ENCODE peak calls at places on chromosomes 7 and 10, in nine cellular contexts. One of them, this sample, is unnamed.

GRCh38 chr10:86355571-86356038 is 11.0 kb downstream of the GRID1 start:
- DNase-seq in IMR-90: no peak
- DNase-seq in neuronal stem cell: no peak
- DNase-seq in endothelial cell of umbilical vein: no peak
- DNase-seq in mammary epithelial cell: no peak
- DNase-seq in K562: no peak
- DNase-seq in GM23248: no peak
- DNase-seq in kidney: peak; percentile 60
- DNase-seq in NT2/D1: no peak
- DNase-seq in this sample: no peak

GRCh38 chr7:73893342-73894101 is 32.6 kb downstream of the TMEM270 start:
- DNase-seq in IMR-90: peak; percentile 29
- DNase-seq in neuronal stem cell: no peak
- DNase-seq in endothelial cell of umbilical vein: no peak
- DNase-seq in mammary epithelial cell: no peak
- DNase-seq in K562: no peak
- DNase-seq in GM23248: peak; percentile 56
- DNase-seq in kidney: peak; percentile 68
- DNase-seq in NT2/D1: no peak
- DNase-seq in this sample: no peak

GRCh38 chr10:52918714-52919316 is 146.2 kb upstream of the MBL2 start:
- DNase-seq in IMR-90: no peak
- DNase-seq in neuronal stem cell: no peak
- DNase-seq in endothelial cell of umbilical vein: no peak
- DNase-seq in mammary epithelial cell: no peak
- DNase-seq in K562: no peak
- DNase-seq in GM23248: no peak
- DNase-seq in kidney: no peak
- DNase-seq in NT2/D1: no peak
- DNase-seq in this sample: no peak

GRCh38 chr10:131246775-131247174 is 64.7 kb downstream of the TCERG1L start:
- DNase-seq in IMR-90: no peak
- DNase-seq in neuronal stem cell: no peak
- DNase-seq in endothelial cell of umbilical vein: no peak
- DNase-seq in mammary epithelial cell: no peak
- DNase-seq in K562: no peak
- DNase-seq in GM23248: no peak
- DNase-seq in kidney: no peak
- DNase-seq in NT2/D1: no peak
- DNase-seq in this sample: no peak

GRCh38 chr10:84026821-84027257 is 112.5 kb upstream of the GHITM start:
- DNase-seq in IMR-90: peak; percentile 1
- DNase-seq in neuronal stem cell: peak; percentile 52
- DNase-seq in endothelial cell of umbilical vein: peak; percentile 33
- DNase-seq in mammary epithelial cell: no peak
- DNase-seq in K562: peak; percentile 21
- DNase-seq in GM23248: peak; percentile 30
- DNase-seq in kidney: no peak
- DNase-seq in NT2/D1: peak; percentile 18
- DNase-seq in this sample: peak; percentile 42

GRCh38 chr10:64257704-64258103 is 736.5 kb downstream of the REEP3 start:
- DNase-seq in IMR-90: no peak
- DNase-seq in neuronal stem cell: no peak
- DNase-seq in endothelial cell of umbilical vein: no peak
- DNase-seq in mammary epithelial cell: no peak
- DNase-seq in K562: no peak
- DNase-seq in GM23248: no peak
- DNase-seq in kidney: no peak
- DNase-seq in NT2/D1: no peak
- DNase-seq in this sample: no peak

GRCh38 chr7:98213874-98214810 is 2.9 kb downstream of the BHLHA15 start:
- DNase-seq in IMR-90: no peak
- DNase-seq in neuronal stem cell: no peak
- DNase-seq in endothelial cell of umbilical vein: no peak
- DNase-seq in mammary epithelial cell: no peak
- DNase-seq in K562: no peak
- DNase-seq in GM23248: no peak
- DNase-seq in kidney: peak; percentile 75
- DNase-seq in NT2/D1: no peak
- DNase-seq in this sample: no peak

GRCh38 chr7:2499181-2499580 is 20.4 kb upstream of the LFNG start:
- DNase-seq in IMR-90: no peak
- DNase-seq in neuronal stem cell: no peak
- DNase-seq in endothelial cell of umbilical vein: no peak
- DNase-seq in mammary epithelial cell: no peak
- DNase-seq in K562: no peak
- DNase-seq in GM23248: no peak
- DNase-seq in kidney: no peak
- DNase-seq in NT2/D1: no peak
- DNase-seq in this sample: no peak

GRCh38 chr7:150324366-150324961 is 1.1 kb upstream of the ACTR3C start:
- DNase-seq in IMR-90: peak; percentile 11
- DNase-seq in neuronal stem cell: no peak
- DNase-seq in endothelial cell of umbilical vein: no peak
- DNase-seq in mammary epithelial cell: no peak
- DNase-seq in K562: no peak
- DNase-seq in GM23248: no peak
- DNase-seq in kidney: no peak
- DNase-seq in NT2/D1: no peak
- DNase-seq in this sample: no peak

GRCh38 chr7:155778349-155778748 is 33.9 kb downstream of the SHH start:
- DNase-seq in IMR-90: no peak
- DNase-seq in neuronal stem cell: no peak
- DNase-seq in endothelial cell of umbilical vein: no peak
- DNase-seq in mammary epithelial cell: no peak
- DNase-seq in K562: no peak
- DNase-seq in GM23248: no peak
- DNase-seq in kidney: no peak
- DNase-seq in NT2/D1: no peak
- DNase-seq in this sample: no peak
- H3K9ac ChIP-seq in IMR-90: no peak overlapping the region
- H3K9ac ChIP-seq in neuronal stem cell: no peak overlapping the region
- H3K9ac ChIP-seq in endothelial cell of umbilical vein: no peak overlapping the region
- H3K9ac ChIP-seq in mammary epithelial cell: no peak overlapping the region
- H3K9ac ChIP-seq in K562: no peak overlapping the region
- H3K9ac ChIP-seq in GM23248: no peak overlapping the region
- H3K9ac ChIP-seq in kidney: no peak overlapping the region
- H3K9ac ChIP-seq in NT2/D1: no peak overlapping the region
- H3K9ac ChIP-seq in this sample: no peak overlapping the region

GRCh38 chr7:64037095-64037494 is 8.1 kb upstream of the ZNF727 start:
- DNase-seq in IMR-90: no peak
- DNase-seq in neuronal stem cell: no peak
- DNase-seq in endothelial cell of umbilical vein: no peak
- DNase-seq in mammary epithelial cell: no peak
- DNase-seq in K562: no peak
- DNase-seq in GM23248: no peak
- DNase-seq in kidney: no peak
- DNase-seq in NT2/D1: no peak
- DNase-seq in this sample: no peak

DNA sequence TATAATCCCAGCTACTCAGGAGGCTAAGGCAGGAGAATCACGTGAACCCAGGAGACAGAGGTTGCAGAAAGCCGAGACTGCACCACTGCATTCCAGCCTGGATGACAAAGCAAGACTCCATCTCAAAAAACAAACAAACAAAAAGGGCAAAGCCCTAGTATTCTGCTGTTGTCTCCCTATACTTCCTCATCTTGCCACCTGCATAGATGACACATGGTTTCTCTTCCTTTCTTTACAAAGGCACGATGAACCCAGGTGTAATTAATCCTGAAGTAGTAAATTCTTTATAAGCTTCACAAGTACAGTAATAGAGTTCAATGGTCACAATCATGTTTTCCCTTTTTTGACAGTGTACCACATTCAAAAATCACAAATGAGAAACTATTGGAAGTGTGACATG is 9.8 kb upstream of the ZNF727 start:
- DNase-seq in IMR-90: no peak
- DNase-seq in neuronal stem cell: no peak
- DNase-seq in endothelial cell of umbilical vein: no peak
- DNase-seq in mammary epithelial cell: no peak
- DNase-seq in K562: no peak
- DNase-seq in GM23248: no peak
- DNase-seq in kidney: no peak
- DNase-seq in NT2/D1: no peak
- DNase-seq in this sample: no peak
- H3K9me3 ChIP-seq in IMR-90: peaks cover 14% of the 10 kb centered on the region
- H3K9me3 ChIP-seq in neuronal stem cell: peaks cover 24% of the 10 kb centered on the region
- H3K9me3 ChIP-seq in endothelial cell of umbilical vein: peaks cover 4% of the 10 kb centered on the region
- H3K9me3 ChIP-seq in mammary epithelial cell: peaks cover 46% of the 10 kb centered on the region
- H3K9me3 ChIP-seq in K562: no peaks in the 10 kb centered on the region
- H3K9me3 ChIP-seq in GM23248: no peaks in the 10 kb centered on the region
- H3K9me3 ChIP-seq in kidney: no peaks in the 10 kb centered on the region
- H3K9me3 ChIP-seq in NT2/D1: peaks cover 5% of the 10 kb centered on the region
- H3K9me3 ChIP-seq in this sample: peaks cover 54% of the 10 kb centered on the region

GRCh38 chr10:70176441-70176840 is 6.1 kb upstream of the SAR1A start:
- DNase-seq in IMR-90: peak; percentile 26
- DNase-seq in neuronal stem cell: no peak
- DNase-seq in endothelial cell of umbilical vein: no peak
- DNase-seq in mammary epithelial cell: peak; percentile 17
- DNase-seq in K562: no peak
- DNase-seq in GM23248: peak; percentile 27
- DNase-seq in kidney: no peak
- DNase-seq in NT2/D1: no peak
- DNase-seq in this sample: no peak
- H3K4me3 ChIP-seq in IMR-90: no peak overlapping the region
- H3K4me3 ChIP-seq in neuronal stem cell: no peak overlapping the region
- H3K4me3 ChIP-seq in endothelial cell of umbilical vein: no peak overlapping the region
- H3K4me3 ChIP-seq in mammary epithelial cell: no peak overlapping the region
- H3K4me3 ChIP-seq in K562: no peak overlapping the region
- H3K4me3 ChIP-seq in GM23248: no peak overlapping the region
- H3K4me3 ChIP-seq in kidney: no peak overlapping the region
- H3K4me3 ChIP-seq in NT2/D1: no peak overlapping the region
- H3K4me3 ChIP-seq in this sample: no peak overlapping the region

GRCh38 chr7:117269417-117269816 is 53.4 kb downstream of the WNT2 start:
- DNase-seq in IMR-90: peak; percentile 98
- DNase-seq in neuronal stem cell: no peak
- DNase-seq in endothelial cell of umbilical vein: peak; percentile 76
- DNase-seq in mammary epithelial cell: peak; percentile 94
- DNase-seq in K562: no peak
- DNase-seq in GM23248: peak; percentile 97
- DNase-seq in kidney: no peak
- DNase-seq in NT2/D1: no peak
- DNase-seq in this sample: peak; percentile 68
- H3K9ac ChIP-seq in IMR-90: no peak overlapping the region
- H3K9ac ChIP-seq in neuronal stem cell: no peak overlapping the region
- H3K9ac ChIP-seq in endothelial cell of umbilical vein: no peak overlapping the region
- H3K9ac ChIP-seq in mammary epithelial cell: peak overlapping the region; percentile 35
- H3K9ac ChIP-seq in K562: no peak overlapping the region
- H3K9ac ChIP-seq in GM23248: peak overlapping the region; percentile 85
- H3K9ac ChIP-seq in kidney: no peak overlapping the region
- H3K9ac ChIP-seq in NT2/D1: no peak overlapping the region
- H3K9ac ChIP-seq in this sample: peak overlapping the region; percentile 39

GRCh38 chr10:80210259-80210658 is 4.9 kb upstream of the ANXA11 start:
- DNase-seq in IMR-90: no peak
- DNase-seq in neuronal stem cell: no peak
- DNase-seq in endothelial cell of umbilical vein: no peak
- DNase-seq in mammary epithelial cell: no peak
- DNase-seq in K562: no peak
- DNase-seq in GM23248: no peak
- DNase-seq in kidney: no peak
- DNase-seq in NT2/D1: no peak
- DNase-seq in this sample: no peak
- H3K9me3 ChIP-seq in IMR-90: peaks cover 3% of the 10 kb centered on the region
- H3K9me3 ChIP-seq in neuronal stem cell: no peaks in the 10 kb centered on the region
- H3K9me3 ChIP-seq in endothelial cell of umbilical vein: no peaks in the 10 kb centered on the region
- H3K9me3 ChIP-seq in mammary epithelial cell: no peaks in the 10 kb centered on the region
- H3K9me3 ChIP-seq in K562: no peaks in the 10 kb centered on the region
- H3K9me3 ChIP-seq in GM23248: no peaks in the 10 kb centered on the region
- H3K9me3 ChIP-seq in kidney: no peaks in the 10 kb centered on the region
- H3K9me3 ChIP-seq in NT2/D1: no peaks in the 10 kb centered on the region
- H3K9me3 ChIP-seq in this sample: no peaks in the 10 kb centered on the region

GRCh38 chr7:99837649-99838361 is 10.0 kb downstream of the CYP3A43 start:
- DNase-seq in IMR-90: no peak
- DNase-seq in neuronal stem cell: no peak
- DNase-seq in endothelial cell of umbilical vein: no peak
- DNase-seq in mammary epithelial cell: peak; percentile 16
- DNase-seq in K562: no peak
- DNase-seq in GM23248: peak; percentile 23
- DNase-seq in kidney: no peak
- DNase-seq in NT2/D1: no peak
- DNase-seq in this sample: peak; percentile 9
- H3K4me3 ChIP-seq in IMR-90: no peak overlapping the region
- H3K4me3 ChIP-seq in neuronal stem cell: no peak overlapping the region
- H3K4me3 ChIP-seq in endothelial cell of umbilical vein: no peak overlapping the region
- H3K4me3 ChIP-seq in mammary epithelial cell: no peak overlapping the region
- H3K4me3 ChIP-seq in K562: no peak overlapping the region
- H3K4me3 ChIP-seq in GM23248: no peak overlapping the region
- H3K4me3 ChIP-seq in kidney: no peak overlapping the region
- H3K4me3 ChIP-seq in NT2/D1: no peak overlapping the region
- H3K4me3 ChIP-seq in this sample: no peak overlapping the region

GRCh38 chr7:133703547-133703946 is 423.6 kb upstream of the LRGUK start:
- DNase-seq in IMR-90: peak; percentile 98
- DNase-seq in neuronal stem cell: no peak
- DNase-seq in endothelial cell of umbilical vein: no peak
- DNase-seq in mammary epithelial cell: peak; percentile 54
- DNase-seq in K562: no peak
- DNase-seq in GM23248: peak; percentile 89
- DNase-seq in kidney: no peak
- DNase-seq in NT2/D1: no peak
- DNase-seq in this sample: peak; percentile 75
- H3K9ac ChIP-seq in IMR-90: no peak overlapping the region
- H3K9ac ChIP-seq in neuronal stem cell: no peak overlapping the region
- H3K9ac ChIP-seq in endothelial cell of umbilical vein: no peak overlapping the region
- H3K9ac ChIP-seq in mammary epithelial cell: no peak overlapping the region
- H3K9ac ChIP-seq in K562: no peak overlapping the region
- H3K9ac ChIP-seq in GM23248: no peak overlapping the region
- H3K9ac ChIP-seq in kidney: no peak overlapping the region
- H3K9ac ChIP-seq in NT2/D1: no peak overlapping the region
- H3K9ac ChIP-seq in this sample: no peak overlapping the region

DNA sequence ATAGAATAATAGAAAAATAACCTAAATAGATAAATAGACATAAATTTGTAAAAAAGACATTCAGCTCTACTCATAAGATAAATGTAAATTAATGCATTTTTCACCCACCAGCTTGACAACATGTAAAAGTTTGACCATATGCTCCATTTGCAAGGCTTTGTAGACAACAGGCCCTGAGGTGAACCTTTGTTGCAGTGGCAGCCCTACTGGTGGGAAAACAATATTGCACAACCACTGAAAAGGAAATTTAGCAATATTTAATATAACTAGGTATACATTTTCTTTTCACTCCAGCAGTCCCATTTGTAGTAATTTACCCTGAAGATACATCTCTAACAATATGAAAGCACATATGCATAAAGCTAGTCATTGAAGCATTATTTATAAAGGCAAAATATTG is 39.0 kb upstream of the ADRA2A start:
- DNase-seq in IMR-90: no peak
- DNase-seq in neuronal stem cell: no peak
- DNase-seq in endothelial cell of umbilical vein: no peak
- DNase-seq in mammary epithelial cell: no peak
- DNase-seq in K562: no peak
- DNase-seq in GM23248: peak; percentile 4
- DNase-seq in kidney: no peak
- DNase-seq in NT2/D1: no peak
- DNase-seq in this sample: peak; percentile 3
- H3K9me3 ChIP-seq in IMR-90: peaks cover 8% of the 10 kb centered on the region
- H3K9me3 ChIP-seq in neuronal stem cell: peaks cover 10% of the 10 kb centered on the region
- H3K9me3 ChIP-seq in endothelial cell of umbilical vein: no peaks in the 10 kb centered on the region
- H3K9me3 ChIP-seq in mammary epithelial cell: peaks cover 4% of the 10 kb centered on the region
- H3K9me3 ChIP-seq in K562: no peaks in the 10 kb centered on the region
- H3K9me3 ChIP-seq in GM23248: no peaks in the 10 kb centered on the region
- H3K9me3 ChIP-seq in kidney: peaks cover 2% of the 10 kb centered on the region
- H3K9me3 ChIP-seq in NT2/D1: peaks cover under 1% of the 10 kb centered on the region
- H3K9me3 ChIP-seq in this sample: peaks cover 26% of the 10 kb centered on the region